ENCODE peak calls at places on chromosome 16, in six cellular contexts. B is GM12865, W is neural progenitor cell, P is fibroblast of villous mesenchyme, C is Calu3, L is heart right ventricle. U is an unnamed sample.

GRCh38 chr16:85485379-85485778 is 127.7 kb upstream of the GSE1 start:
- DNase-seq in B (no peak), W (peak; percentile 65), P (no peak), C (no peak), L (no peak), U (no peak)

GRCh38 chr16:50880926-50881325 is 139.0 kb downstream of the CYLD start:
- DNase-seq in B (no peak), W (no peak), P (no peak), C (no peak), L (no peak), U (peak; percentile 56)

GRCh38 chr16:88976359-88977027 is 514 bp downstream of the CBFA2T3 start:
- DNase-seq in B (no peak), W (no peak), P (no peak), C (no peak), L (no peak), U (no peak)

GRCh38 chr16:53529529-53529928 is 26.5 kb upstream of the AKTIP start:
- DNase-seq in B (no peak), W (no peak), P (no peak), C (no peak), L (no peak), U (no peak)

GRCh38 chr16:81544261-81544660 is 99.7 kb downstream of the CMIP start:
- DNase-seq in B (no peak), W (no peak), P (no peak), C (no peak), L (no peak), U (no peak)

GRCh38 chr16:51825740-51826139 is 674.7 kb upstream of the SALL1 start:
- DNase-seq in B (no peak), W (no peak), P (no peak), C (no peak), L (no peak), U (no peak)

GRCh38 chr16:68378436-68379415 is 67.9 kb downstream of the PRMT7 start:
- DNase-seq in B (no peak), W (no peak), P (no peak), C (no peak), L (no peak), U (no peak)

GRCh38 chr16:1160773-1161348 is 8.0 kb downstream of the CACNA1H start:
- DNase-seq in B (no peak), W (no peak), P (no peak), C (no peak), L (no peak), U (no peak)

GRCh38 chr16:86774931-86775330 is 196.6 kb downstream of the FOXL1 start:
- DNase-seq in B (no peak), W (no peak), P (no peak), C (no peak), L (no peak), U (no peak)

GRCh38 chr16:67872631-67873434 is at the start of gene EDC4:
- DNase-seq in B (peak; percentile 91), W (peak; percentile 75), P (peak; percentile 84), C (peak; percentile 94), L (peak; percentile 89), U (peak; percentile 93)

GRCh38 chr16:16155234-16155633 is 68.1 kb downstream of the ABCC6 start:
- DNase-seq in B (no peak), W (no peak), P (no peak), C (no peak), L (no peak), U (no peak)

GRCh38 chr16:89661215-89661614 is 3.6 kb downstream of the SPATA33 start:
- DNase-seq in B (no peak), W (no peak), P (no peak), C (no peak), L (no peak), U (no peak)

GRCh38 chr16:12815361-12815760 is 11.7 kb upstream of the CPPED1 start:
- DNase-seq in B (peak; percentile 16), W (no peak), P (peak; percentile 20), C (no peak), L (no peak), U (no peak)

GRCh38 chr16:3035972-3036725 is 595 bp downstream of the BICDL2 start:
- DNase-seq in B (no peak), W (no peak), P (no peak), C (peak; percentile 52), L (no peak), U (no peak)

GRCh38 chr16:22683258-22683657 is 130.7 kb upstream of the HS3ST2 start:
- DNase-seq in B (no peak), W (no peak), P (no peak), C (no peak), L (no peak), U (no peak)

DNA sequence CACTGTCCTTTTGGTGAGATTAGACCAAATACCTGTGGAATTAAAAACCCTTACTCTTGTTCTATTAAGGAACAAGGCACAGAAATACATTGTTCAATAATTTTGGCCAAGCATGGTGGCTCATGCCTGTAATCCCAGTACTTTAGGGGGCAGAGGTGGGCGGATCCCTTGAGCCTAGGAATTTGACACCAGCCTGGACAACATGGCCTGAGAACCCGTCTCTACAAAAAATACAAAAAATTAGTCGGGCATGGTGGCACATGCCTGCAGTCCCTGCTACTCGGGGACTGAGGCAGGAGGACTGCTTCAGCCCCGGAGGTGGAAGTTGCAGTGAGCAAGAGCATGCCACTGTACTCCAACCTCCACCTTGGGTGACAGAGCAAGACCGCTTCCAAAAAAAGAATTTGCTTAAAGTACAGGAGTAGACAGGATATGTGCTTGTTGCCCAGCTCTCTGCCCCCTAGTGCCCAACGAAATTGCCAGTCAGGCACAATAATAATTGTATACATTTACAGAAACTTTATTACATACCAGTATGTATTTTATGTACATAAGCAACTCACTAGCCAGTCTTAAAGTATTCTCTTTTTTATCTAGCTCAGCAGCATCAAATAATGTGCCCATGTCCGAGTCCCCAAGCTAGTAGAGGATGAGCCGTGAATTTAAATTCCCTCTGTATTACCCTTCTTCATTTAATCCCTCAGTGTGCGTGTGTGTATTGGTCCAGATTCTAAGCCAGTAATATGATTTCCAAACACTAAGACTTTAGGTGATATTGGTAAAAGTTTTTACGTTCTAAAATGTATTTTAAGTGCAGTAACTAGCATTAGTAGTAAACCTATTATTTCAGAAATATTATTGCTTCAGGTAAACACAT is 1.4 kb downstream of the THUMPD1 start:
- DNase-seq in B (peak; percentile 40), W (no peak), P (no peak), C (peak; percentile 43), L (no peak), U (no peak)
- TF ChIP-seq CTCF in B (peak; percentile 29), W (peak; percentile 34), P (no peak), C (peak; percentile 67), L (no peak), U (peak; percentile 54)

GRCh38 chr16:24829153-24829552 is 16.6 kb upstream of the SLC5A11 start:
- DNase-seq in B (no peak), W (no peak), P (no peak), C (no peak), L (no peak), U (no peak)
- TF ChIP-seq CTCF in B (no peak), W (no peak), P (no peak), C (no peak), L (no peak), U (no peak)

GRCh38 chr16:27428035-27428785 is 26.2 kb downstream of the IL21R start:
- DNase-seq in B (peak; percentile 62), W (no peak), P (no peak), C (no peak), L (no peak), U (peak; percentile 69)

GRCh38 chr16:27425961-27426360 is 24.0 kb downstream of the IL21R start:
- DNase-seq in B (no peak), W (no peak), P (no peak), C (no peak), L (no peak), U (no peak)

GRCh38 chr16:27427538-27427937 is 25.6 kb downstream of the IL21R start:
- DNase-seq in B (peak; percentile 37), W (no peak), P (no peak), C (no peak), L (no peak), U (no peak)

GRCh38 chr16:27424772-27425498 is 23.0 kb downstream of the IL21R start:
- DNase-seq in B (no peak), W (no peak), P (no peak), C (no peak), L (no peak), U (peak; percentile 60)

DNA sequence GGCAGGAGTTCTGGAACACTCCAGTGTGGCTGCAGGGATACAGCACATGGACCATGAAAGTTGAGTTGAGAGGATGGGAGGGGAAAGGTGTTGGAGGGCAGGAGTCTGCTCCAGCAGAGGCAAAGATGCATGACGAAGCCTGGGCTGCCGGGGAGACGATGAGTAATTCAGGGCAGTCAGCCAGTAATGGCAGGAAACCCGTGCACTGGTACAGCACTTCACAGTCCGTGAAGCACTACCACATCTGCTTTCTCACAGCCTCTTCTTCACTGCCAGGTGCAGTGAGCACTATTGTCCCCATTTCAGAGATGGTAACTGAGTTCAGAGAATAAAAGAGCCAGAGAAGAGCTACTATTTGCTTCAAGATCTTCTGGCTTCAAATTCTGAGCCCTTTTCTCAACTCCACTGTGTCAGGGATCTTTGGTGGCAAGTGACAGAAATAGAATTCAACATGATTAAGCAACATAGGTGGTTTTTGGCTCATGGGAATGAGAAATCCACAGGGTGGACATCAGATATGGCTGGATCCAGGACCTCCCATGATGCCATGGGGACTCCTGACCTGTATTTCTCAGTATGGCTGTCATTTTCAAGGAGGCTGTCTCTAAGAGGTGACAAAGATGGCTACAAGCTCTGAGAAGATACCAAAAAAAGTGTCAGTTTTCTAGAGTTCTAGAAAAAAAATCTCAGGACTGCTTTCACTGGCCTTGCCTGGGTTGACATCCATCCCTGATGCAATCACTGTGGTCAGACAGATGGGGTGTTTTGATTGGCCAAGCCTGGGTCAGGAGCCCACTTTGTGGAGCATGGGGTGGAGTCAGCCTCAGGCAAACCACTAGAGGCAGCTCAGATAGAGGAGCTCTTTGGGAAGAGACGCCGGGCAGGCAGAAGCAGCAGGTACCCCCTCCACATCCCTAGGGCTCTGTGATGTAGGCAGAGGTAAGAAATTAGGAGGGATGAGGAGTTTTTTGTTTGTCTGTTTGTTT is 24.7 kb downstream of the IL21R start:
- DNase-seq in B (peak; percentile 95), W (no peak), P (peak; percentile 75), C (peak; percentile 60), L (no peak), U (peak; percentile 80)
- TF ChIP-seq CTCF in B (peak; percentile 25), W (peak; percentile 3), P (no peak), C (no peak), L (no peak), U (no peak)

GRCh38 chr16:65658339-65659275 is 536.7 kb upstream of the CDH11 start:
- DNase-seq in B (no peak), W (no peak), P (peak; percentile 68), C (no peak), L (no peak), U (no peak)

GRCh38 chr16:65660390-65660789 is 538.5 kb upstream of the CDH11 start:
- DNase-seq in B (no peak), W (no peak), P (no peak), C (no peak), L (no peak), U (no peak)

GRCh38 chr16:65657556-65657955 is 535.7 kb upstream of the CDH11 start:
- DNase-seq in B (no peak), W (no peak), P (no peak), C (no peak), L (no peak), U (no peak)

GRCh38 chr16:65655802-65656201 is 533.9 kb upstream of the CDH11 start:
- DNase-seq in B (no peak), W (peak; percentile 41), P (no peak), C (no peak), L (no peak), U (no peak)

DNA sequence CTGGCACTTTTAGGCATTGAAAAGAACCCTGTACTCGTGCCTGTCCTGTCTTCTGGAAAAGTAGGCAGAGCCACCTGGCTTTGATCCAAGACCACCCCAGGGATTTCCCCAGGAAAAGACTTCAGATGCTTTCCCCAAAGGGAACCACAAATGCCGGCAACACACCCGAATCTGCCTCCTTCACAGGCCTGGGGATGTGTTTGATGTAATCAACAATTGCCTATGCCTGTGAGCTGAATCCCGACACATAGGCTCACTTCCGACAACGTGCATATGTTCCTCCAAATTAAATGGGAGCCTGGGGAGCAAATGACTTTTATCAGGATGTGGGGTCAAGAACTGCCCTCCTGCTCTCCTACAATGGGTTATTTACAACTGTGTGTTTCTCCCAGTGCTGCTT is 535.2 kb upstream of the CDH11 start:
- DNase-seq in B (no peak), W (no peak), P (no peak), C (no peak), L (no peak), U (no peak)
- TF ChIP-seq CTCF in B (no peak), W (no peak), P (no peak), C (no peak), L (no peak), U (no peak)